ENCODE peak calls at places on chromosomes 6 and 20, in five cellular contexts. R is GM06990, N is psoas muscle, J is left lung, D is endodermal cell. V is an unnamed sample.

GRCh38 chr6:109465772-109466171 is 10.2 kb upstream of the MICAL1 start:
- DNase-seq in R (no peak), N (no peak), J (peak), D (no peak), V (no peak)

GRCh38 chr20:60152792-60153191 is 194.6 kb downstream of the CDH26 start:
- DNase-seq in R (no peak), N (no peak), J (no peak), D (no peak), V (no peak)

GRCh38 chr6:33857301-33858052 is 53.7 kb upstream of the MLN start:
- DNase-seq in R (no peak), N (no peak), J (no peak), D (no peak), V (no peak)

GRCh38 chr20:23528867-23529431 is 38.0 kb downstream of the CST8 start:
- DNase-seq in R (no peak), N (no peak), J (no peak), D (peak), V (no peak)

GRCh38 chr20:61773081-61773631 is 292.5 kb downstream of the TAF4 start:
- DNase-seq in R (no peak), N (no peak), J (no peak), D (no peak), V (no peak)

GRCh38 chr6:143575440-143575839 is 63.9 kb upstream of the FUCA2 start:
- DNase-seq in R (peak), N (no peak), J (no peak), D (peak), V (peak)

GRCh38 chr6:144151010-144151727 is 852 bp downstream of the STX11 start:
- DNase-seq in R (peak), N (no peak), J (no peak), D (peak), V (peak)

GRCh38 chr6:110342759-110343158 is 15.4 kb downstream of the METTL24 start:
- DNase-seq in R (no peak), N (no peak), J (no peak), D (no peak), V (no peak)

GRCh38 chr6:140850438-140850837 is 1282.3 kb upstream of the GJE1 start:
- DNase-seq in R (no peak), N (no peak), J (no peak), D (no peak), V (peak)

GRCh38 chr20:39631557-39631956 is 669.4 kb downstream of the DHX35 start:
- DNase-seq in R (no peak), N (no peak), J (no peak), D (no peak), V (peak)

GRCh38 chr6:151059612-151060095 is 180.1 kb upstream of the AKAP12 start:
- DNase-seq in R (no peak), N (no peak), J (no peak), D (no peak), V (peak)

GRCh38 chr20:62637521-62638054 is 4.7 kb upstream of the SLCO4A1 start:
- DNase-seq in R (no peak), N (no peak), J (peak), D (no peak), V (no peak)

GRCh38 chr20:31972481-31973386 is 4.8 kb downstream of the XKR7 start:
- DNase-seq in R (no peak), N (no peak), J (no peak), D (peak), V (no peak)

GRCh38 chr6:163945813-163946212 is 531.3 kb downstream of the QKI start:
- DNase-seq in R (no peak), N (no peak), J (no peak), D (no peak), V (no peak)

GRCh38 chr20:8454137-8454712 is 322.2 kb downstream of the PLCB1 start:
- DNase-seq in R (no peak), N (no peak), J (no peak), D (peak), V (peak)

GRCh38 chr6:52955871-52956270 is 39.2 kb downstream of the GSTA4 start:
- DNase-seq in R (no peak), N (no peak), J (no peak), D (no peak), V (no peak)

GRCh38 chr6:42618105-42618504 is 54.3 kb downstream of the UBR2 start:
- DNase-seq in R (no peak), N (no peak), J (no peak), D (no peak), V (no peak)

GRCh38 chr6:44676246-44676790 is 288.8 kb downstream of the CDC5L start:
- DNase-seq in R (no peak), N (no peak), J (no peak), D (no peak), V (no peak)

GRCh38 chr20:36493801-36494114 is 47.6 kb upstream of the MYL9 start:
- DNase-seq in R (no peak), N (peak), J (no peak), D (no peak), V (peak)

GRCh38 chr20:35165221-35166185 is 6.4 kb upstream of the PROCR start:
- DNase-seq in R (no peak), N (no peak), J (no peak), D (no peak), V (no peak)

GRCh38 chr6:3603443-3604130 is 146.7 kb upstream of the SLC22A23 start:
- DNase-seq in R (no peak), N (no peak), J (no peak), D (no peak), V (no peak)
- TF ChIP-seq CTCF in R (no peak), N (no peak), J (no peak), D (no peak), V (peak)

DNA sequence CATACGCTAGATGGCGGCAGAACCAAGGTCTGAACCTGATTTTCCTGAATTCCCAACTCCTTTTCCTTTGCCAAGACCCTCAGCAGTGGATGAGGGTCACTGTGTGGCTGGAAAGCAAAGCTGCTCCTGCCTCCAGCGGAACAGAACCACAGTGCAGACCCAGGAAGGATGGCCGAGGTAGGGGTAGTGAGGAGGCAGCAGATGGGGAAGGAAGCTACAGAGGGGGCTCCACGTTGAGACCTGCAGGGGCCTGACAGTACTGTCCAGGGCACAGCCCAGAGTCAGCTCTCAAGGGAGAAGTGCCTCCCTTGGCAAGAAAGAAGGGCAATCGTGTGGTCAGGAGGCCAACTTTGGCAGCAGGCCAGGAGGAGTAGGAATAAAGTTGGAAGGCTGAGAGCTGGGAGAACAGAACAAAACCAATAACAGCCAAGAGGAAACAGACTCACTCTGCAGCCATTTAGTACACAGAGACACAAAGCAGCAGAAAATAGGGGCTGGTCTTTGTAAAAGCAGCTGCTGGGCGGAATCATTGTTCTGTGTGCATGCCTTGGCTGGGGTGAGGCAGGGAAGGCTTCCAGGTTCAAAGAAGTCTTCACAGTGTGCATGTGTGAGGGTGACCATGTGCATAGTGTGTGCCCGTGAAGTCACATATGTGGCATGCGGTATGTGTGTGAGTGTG is 3.1 kb downstream of the GABRR2 start:
- DNase-seq in R (no peak), N (peak), J (no peak), D (peak), V (peak)
- H3K4me3 ChIP-seq in R (no peak), N (no peak), J (no peak), D (no peak), V (no peak)

GRCh38 chr6:15245361-15246216 is at the start of gene JARID2:
- DNase-seq in R (peak), N (peak), J (peak), D (peak), V (peak)

GRCh38 chr6:15243994-15244604 is 1.8 kb upstream of the JARID2 start:
- DNase-seq in R (no peak), N (peak), J (no peak), D (peak), V (no peak)

GRCh38 chr6:15246217-15247211 is 645 bp downstream of the JARID2 start:
- DNase-seq in R (no peak), N (no peak), J (no peak), D (no peak), V (peak)

GRCh38 chr6:15242937-15243614 is 2.8 kb upstream of the JARID2 start:
- DNase-seq in R (no peak), N (no peak), J (no peak), D (peak), V (no peak)

DNA sequence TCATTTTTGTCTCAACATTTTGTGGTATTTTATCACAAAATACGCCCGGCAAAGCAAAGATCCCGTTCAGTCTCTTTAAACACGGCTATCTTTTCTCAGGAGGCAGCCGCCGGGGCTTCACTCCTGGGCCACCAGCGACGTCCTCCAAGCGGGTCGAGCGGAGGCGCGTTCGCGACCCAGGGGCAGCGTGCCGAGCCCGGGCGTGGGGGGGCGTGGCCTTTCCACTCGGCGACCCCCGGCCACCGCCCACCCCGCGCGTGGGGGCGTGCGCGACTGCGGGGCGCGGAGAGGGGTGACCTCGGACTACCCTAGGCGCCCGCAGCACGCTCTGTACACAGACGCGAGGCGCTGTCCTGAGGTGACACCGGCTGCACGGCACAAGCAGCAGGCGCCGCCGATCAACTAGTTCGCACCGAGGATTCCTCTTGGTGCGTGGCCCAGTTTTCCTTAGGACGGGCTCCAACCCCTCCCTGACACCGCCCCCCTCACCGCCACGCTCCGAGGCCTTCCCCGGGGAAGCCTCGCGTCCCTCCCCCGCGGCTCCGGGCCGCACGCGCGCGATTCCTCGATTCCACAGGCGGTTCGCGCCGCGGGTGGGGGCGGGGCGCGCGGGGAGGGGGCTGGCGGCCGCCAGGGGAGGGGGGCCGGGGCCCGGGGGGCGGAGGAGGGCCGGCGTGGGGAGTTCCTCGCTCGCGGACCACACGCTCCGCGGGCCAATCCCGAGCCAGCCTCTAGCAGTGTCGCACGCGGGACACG is 1.1 kb upstream of the JARID2 start:
- DNase-seq in R (peak), N (peak), J (no peak), D (peak), V (peak)
- TF ChIP-seq CTCF in R (no peak), N (no peak), J (no peak), D (no peak), V (no peak)

GRCh38 chr20:844473-845225 is 11.1 kb downstream of the FAM110A start:
- DNase-seq in R (peak), N (peak), J (peak), D (peak), V (peak)

GRCh38 chr20:845967-846893 is 12.7 kb downstream of the FAM110A start:
- DNase-seq in R (no peak), N (no peak), J (no peak), D (no peak), V (no peak)

GRCh38 chr20:846894-847278 is 13.4 kb downstream of the FAM110A start:
- DNase-seq in R (peak), N (no peak), J (peak), D (no peak), V (no peak)

GRCh38 chr20:843908-844307 is 10.4 kb downstream of the FAM110A start:
- DNase-seq in R (no peak), N (no peak), J (no peak), D (no peak), V (no peak)

GRCh38 chr20:845226-845868 is 11.8 kb downstream of the FAM110A start:
- DNase-seq in R (no peak), N (no peak), J (peak), D (peak), V (no peak)
- H3K4me3 ChIP-seq in R (no peak), N (peak), J (peak), D (no peak), V (no peak)

GRCh38 chr20:43844778-43845614 is 69.7 kb upstream of the TOX2 start:
- DNase-seq in R (no peak), N (no peak), J (no peak), D (no peak), V (peak)
- TF ChIP-seq CTCF in R (no peak), N (peak), J (no peak), D (peak), V (peak)